ENCODE peak calls at places on chromosomes 16 and 17, in four cellular contexts. P is neural progenitor cell, K is heart left ventricle, D is esophagus squamous epithelium. J is an unnamed sample. For H3K4me1 and H3K9me3, the result is how much of the 10 kb centered on the place peaks cover.

GRCh38 chr16:401468-402348 is at the start of gene DECR2:
- DNase-seq in P (peak), K (peak), D (peak), J (no peak)

GRCh38 chr16:85401370-85401916 is 211.7 kb upstream of the GSE1 start:
- DNase-seq in P (no peak), K (peak), D (no peak), J (no peak)

GRCh38 chr16:12113581-12114375 is 137.2 kb downstream of the SNX29 start:
- DNase-seq in P (no peak), K (no peak), D (no peak), J (no peak)

GRCh38 chr16:31519746-31520145 is 8.0 kb upstream of the AHSP start:
- DNase-seq in P (peak), K (no peak), D (no peak), J (no peak)

GRCh38 chr17:32007463-32008298 is 498 bp downstream of the LRRC37B start:
- DNase-seq in P (peak), K (no peak), D (no peak), J (no peak)

GRCh38 chr17:68822752-68823289 is 132.4 kb downstream of the ABCA8 start:
- DNase-seq in P (no peak), K (no peak), D (no peak), J (no peak)

GRCh38 chr17:45820052-45820780 is 24.5 kb upstream of the SPPL2C start:
- DNase-seq in P (no peak), K (no peak), D (no peak), J (no peak)

GRCh38 chr17:8830141-8830540 is 31.0 kb upstream of the MFSD6L start:
- DNase-seq in P (no peak), K (no peak), D (no peak), J (no peak)

GRCh38 chr17:78316867-78317816 is 42.7 kb downstream of the SOCS3 start:
- DNase-seq in P (peak), K (no peak), D (no peak), J (no peak)

GRCh38 chr16:50644730-50645129 is 36.4 kb downstream of the SNX20 start:
- DNase-seq in P (peak), K (no peak), D (no peak), J (no peak)

GRCh38 chr17:2094891-2095535 is 40.1 kb downstream of the HIC1 start:
- DNase-seq in P (peak), K (peak), D (no peak), J (no peak)

GRCh38 chr17:48247603-48248002 is 140.0 kb downstream of the SNX11 start:
- DNase-seq in P (no peak), K (no peak), D (no peak), J (no peak)

GRCh38 chr16:31711344-31711845 is 162.2 kb upstream of the ZNF267 start:
- DNase-seq in P (no peak), K (no peak), D (no peak), J (no peak)

GRCh38 chr16:1773703-1774455 is 945 bp upstream of the MRPS34 start:
- DNase-seq in P (no peak), K (peak), D (no peak), J (no peak)

GRCh38 chr16:65598626-65599025 is 476.8 kb upstream of the CDH11 start:
- DNase-seq in P (peak), K (no peak), D (no peak), J (no peak)

GRCh38 chr17:42050360-42051012 is at the start of gene C17orf113:
- DNase-seq in P (peak), K (peak), D (no peak), J (no peak)

GRCh38 chr17:75552425-75552824 is 26.9 kb downstream of the LLGL2 start:
- DNase-seq in P (no peak), K (no peak), D (no peak), J (no peak)
- H3K27ac ChIP-seq in P (peak), K (no peak), D (no peak), J (no peak)

GRCh38 chr17:65446838-65447526 is 114.5 kb downstream of the AXIN2 start:
- DNase-seq in P (no peak), K (no peak), D (no peak), J (no peak)
- H3K4me1 ChIP-seq in P (under half), K (under half), D (under half), J (under half)

GRCh38 chr17:82666931-82667667 is 18.9 kb upstream of the WDR45B start:
- DNase-seq in P (no peak), K (peak), D (no peak), J (no peak)

GRCh38 chr17:82665226-82665625 is 17.0 kb upstream of the WDR45B start:
- DNase-seq in P (no peak), K (no peak), D (no peak), J (no peak)

GRCh38 chr17:82664701-82665182 is 16.5 kb upstream of the WDR45B start:
- DNase-seq in P (peak), K (no peak), D (no peak), J (no peak)

GRCh38 chr17:82664276-82664575 is 16.0 kb upstream of the WDR45B start:
- DNase-seq in P (no peak), K (no peak), D (no peak), J (no peak)

GRCh38 chr17:82665891-82666290 is 17.6 kb upstream of the WDR45B start:
- DNase-seq in P (no peak), K (no peak), D (no peak), J (no peak)
- H3K9me3 ChIP-seq in P (under half), K (under half), D (under half), J (under half)

GRCh38 chr16:19392352-19392751 is 25.3 kb upstream of the TMC5 start:
- DNase-seq in P (no peak), K (no peak), D (no peak), J (no peak)

GRCh38 chr16:19396555-19397011 is 21.1 kb upstream of the TMC5 start:
- DNase-seq in P (no peak), K (no peak), D (no peak), J (no peak)

GRCh38 chr16:19389246-19389645 is 28.4 kb upstream of the TMC5 start:
- DNase-seq in P (peak), K (no peak), D (no peak), J (peak)

DNA sequence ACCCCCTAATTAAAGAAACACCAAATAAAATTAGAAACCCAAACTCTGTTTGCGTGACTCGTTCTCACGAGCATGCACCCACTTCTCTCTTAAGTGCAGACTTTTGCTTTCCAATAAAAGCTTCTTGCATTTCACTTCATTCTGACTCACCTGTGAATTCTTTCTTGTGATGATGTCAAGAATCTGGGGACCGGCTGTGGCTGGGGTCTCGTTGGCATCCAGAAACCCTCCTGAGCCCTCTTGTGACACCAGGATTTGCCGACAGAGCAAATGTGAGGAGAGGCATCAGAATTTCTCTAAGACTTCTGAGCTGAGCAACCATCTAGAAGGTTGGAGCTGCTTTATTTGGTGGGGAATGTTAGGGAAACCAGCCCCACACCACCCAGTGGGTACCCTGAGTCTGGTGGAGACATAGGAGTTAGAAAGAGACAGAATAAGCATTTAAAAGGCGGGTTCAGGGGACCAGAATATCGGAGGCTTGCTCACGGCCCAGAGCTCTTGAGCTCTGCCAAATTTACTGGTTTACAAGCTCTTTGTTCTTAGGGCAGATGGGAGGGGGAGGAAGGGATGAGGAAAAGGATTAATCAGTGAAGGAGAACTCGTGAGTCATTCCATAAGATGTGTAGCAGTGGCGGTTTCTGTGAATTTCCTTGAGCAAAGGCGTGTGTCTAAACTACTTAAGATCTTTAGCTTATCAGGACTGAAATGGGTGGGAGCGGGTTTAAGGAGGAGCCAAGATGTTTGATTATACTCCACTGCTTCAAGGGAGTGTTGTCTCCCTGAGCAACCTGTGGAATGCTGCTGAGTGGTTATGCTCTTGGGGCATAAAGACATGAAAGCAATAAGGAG is 24.2 kb upstream of the TMC5 start:
- DNase-seq in P (peak), K (no peak), D (no peak), J (no peak)
- H3K27ac ChIP-seq in P (peak), K (no peak), D (peak), J (no peak)

GRCh38 chr17:17709815-17710321 is 28.6 kb downstream of the RAI1 start:
- DNase-seq in P (no peak), K (no peak), D (no peak), J (no peak)
- H3K4me1 ChIP-seq in P (under half), K (under half), D (under half), J (under half)

GRCh38 chr16:75714661-75715060 is 11.6 kb downstream of the CPHXL start:
- DNase-seq in P (no peak), K (no peak), D (no peak), J (no peak)
- H3K9me3 ChIP-seq in P (under half), K (under half), D (under half), J (under half)

GRCh38 chr16:10386517-10387377 is 886 bp downstream of the ATF7IP2 start:
- DNase-seq in P (no peak), K (no peak), D (no peak), J (no peak)
- H3K27ac ChIP-seq in P (no peak), K (peak), D (peak), J (no peak)

J was measured in iPS DF 6.9.